ENCODE peak calls at places on chromosomes 6 and 20, in five cellular contexts. C, N, W, F and T are unnamed samples.
A peak's percentile ranks its signal among the peaks of the same experiment; 100 is the strongest.

GRCh38 chr20:46308258-46309157 is at the start of gene CDH22:
- DNase-seq in C (no peak), W (peak; percentile 33), F (peak; percentile 49), N (no peak), T (no peak)

GRCh38 chr6:4394786-4395185 is 259.4 kb upstream of the ECI2 start:
- DNase-seq in W (no peak), N (no peak), F (no peak), C (no peak), T (no peak)

GRCh38 chr20:5654557-5654956 is 95.6 kb upstream of the SHLD1 start:
- DNase-seq in W (no peak), N (no peak), C (no peak), F (peak; percentile 99), T (no peak)

GRCh38 chr20:38260378-38261053 is at the start of gene KIAA1755:
- DNase-seq in C (no peak), F (no peak), N (no peak), W (no peak), T (no peak)

GRCh38 chr20:31674895-31675827 is 37.4 kb downstream of the COX4I2 start:
- DNase-seq in C (no peak), F (no peak), W (peak; percentile 73), N (peak; percentile 92), T (no peak)

GRCh38 chr20:25314497-25315417 is 66.9 kb downstream of the PYGB start:
- DNase-seq in W (no peak), N (peak; percentile 75), F (peak; percentile 58), C (no peak), T (no peak)

GRCh38 chr6:26743157-26743821 is 83.7 kb upstream of the ZNF322 start:
- DNase-seq in W (no peak), N (no peak), F (peak; percentile 83), C (no peak), T (peak; percentile 57)

GRCh38 chr20:17835240-17835940 is 133.2 kb downstream of the SNX5 start:
- DNase-seq in C (no peak), N (peak; percentile 93), W (peak; percentile 58), F (peak; percentile 72), T (no peak)

GRCh38 chr6:53734473-53735299 is 60.1 kb upstream of the LRRC1 start:
- DNase-seq in C (peak; percentile 29), F (peak; percentile 77), N (no peak), W (no peak), T (peak; percentile 62)

GRCh38 chr6:75155586-75155985 is 50.3 kb downstream of the COL12A1 start:
- DNase-seq in N (no peak), W (no peak), F (no peak), C (no peak), T (no peak)

GRCh38 chr6:81380718-81381338 is 371.7 kb downstream of the TENT5A start:
- DNase-seq in C (no peak), N (no peak), W (no peak), F (no peak), T (no peak)

GRCh38 chr6:83371428-83371827 is 59.4 kb downstream of the ME1 start:
- DNase-seq in C (no peak), N (no peak), W (no peak), F (no peak), T (no peak)

GRCh38 chr6:146770965-146771735 is 172.4 kb downstream of the ADGB start:
- DNase-seq in W (peak; percentile 39), C (no peak), F (no peak), N (peak; percentile 89), T (no peak)

GRCh38 chr20:12179692-12180091 is 262.0 kb downstream of the BTBD3 start:
- DNase-seq in W (no peak), F (no peak), C (no peak), N (no peak), T (no peak)

GRCh38 chr6:39279539-39279938 is 34.7 kb downstream of the KCNK17 start:
- DNase-seq in W (no peak), N (no peak), C (no peak), F (no peak), T (no peak)
- TF ChIP-seq POLR2A in W (no peak), N (no peak), C (no peak), F (no peak), T (no peak)

DNA sequence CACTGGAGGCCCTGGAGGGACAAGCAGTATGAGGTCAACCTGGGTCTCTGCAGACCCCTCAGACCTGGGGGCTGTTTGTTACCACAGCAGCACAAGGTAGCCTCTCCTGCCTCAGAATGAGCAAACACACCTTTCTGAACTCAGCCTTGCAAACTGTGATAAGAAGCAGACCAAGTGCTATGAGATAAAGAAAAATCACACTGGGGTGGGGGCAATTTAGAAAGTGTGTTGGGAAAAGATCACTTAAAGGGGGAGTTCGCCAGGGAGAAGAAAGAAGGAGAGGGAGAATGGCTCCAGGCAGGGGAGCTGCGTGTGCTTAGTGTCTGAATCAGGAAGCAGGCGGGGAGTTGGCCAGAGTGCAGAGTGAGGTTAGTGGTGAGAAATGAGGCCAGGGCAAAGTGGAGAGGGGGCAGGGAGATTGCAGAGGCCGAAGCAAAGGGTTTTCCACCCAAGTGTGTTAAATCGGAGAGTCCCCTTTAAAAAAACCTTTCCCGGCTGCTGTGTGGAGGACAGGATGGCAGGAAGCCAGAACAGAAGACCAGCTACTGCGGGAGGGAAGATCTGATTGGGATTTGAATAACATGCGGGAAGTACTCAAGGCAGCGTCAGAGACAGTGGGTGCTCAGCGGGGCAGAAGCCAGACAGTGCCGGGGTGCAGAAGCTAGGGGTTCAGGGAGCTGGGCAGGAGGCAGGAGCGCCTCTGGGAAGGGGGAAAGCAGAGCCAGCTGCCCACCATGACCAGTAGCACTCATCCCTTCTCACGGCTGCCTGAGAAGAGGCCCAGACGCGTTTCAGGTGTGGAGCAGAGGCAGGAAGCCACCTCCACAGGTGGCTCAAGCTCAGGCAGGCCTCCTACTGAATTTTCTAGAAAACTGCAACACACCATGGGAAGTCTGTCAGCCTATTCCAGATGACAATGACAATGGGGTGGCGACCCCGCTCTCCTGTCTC is 9.0 kb downstream of the ADA start:
- DNase-seq in F (peak; percentile 85), C (no peak), W (peak; percentile 42), N (peak; percentile 92), T (no peak)
- TF ChIP-seq POLR2A in F (no peak), C (peak; percentile 61), W (no peak), N (no peak), T (no peak)

DNA sequence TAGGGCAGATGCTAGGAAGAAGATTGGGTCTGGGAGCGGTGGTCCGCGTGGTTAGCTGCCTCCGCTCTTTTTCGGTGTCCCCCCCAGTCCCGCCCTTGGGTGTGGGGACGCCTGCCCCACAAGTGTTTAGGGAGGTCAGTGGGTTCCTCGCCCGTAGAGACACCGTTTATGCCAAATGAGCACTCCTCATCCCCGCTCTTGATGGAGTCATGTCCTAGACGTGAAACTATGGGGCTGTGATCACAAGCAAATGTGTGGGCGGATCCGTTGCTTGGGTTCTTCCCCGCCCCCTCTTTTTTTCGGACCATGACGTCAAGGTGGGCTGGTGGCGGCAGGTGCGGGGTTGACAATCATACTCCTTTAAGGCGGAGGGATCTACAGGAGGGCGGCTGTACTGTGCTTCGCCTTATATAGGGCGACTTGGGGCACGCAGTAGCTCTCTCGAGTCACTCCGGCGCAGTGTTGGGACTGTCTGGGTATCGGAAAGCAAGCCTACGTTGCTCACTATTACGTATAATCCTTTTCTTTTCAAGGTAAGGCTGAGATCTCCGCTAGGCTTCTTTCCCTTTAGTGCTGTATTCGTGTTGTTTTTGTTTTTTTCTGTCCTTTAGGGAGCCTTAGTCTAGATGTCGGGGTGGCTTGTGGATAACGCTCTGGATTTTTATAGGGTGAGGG is at the start of gene HSP90AB1:
- DNase-seq in F (peak; percentile 99), C (peak; percentile 94), W (peak; percentile 99), N (peak; percentile 99), T (peak; percentile 99)
- TF ChIP-seq POLR2A in F (peak; percentile 94), C (peak; percentile 100), W (peak; percentile 99), N (peak; percentile 93), T (peak; percentile 99)

GRCh38 chr6:158856261-158856660 is 37.1 kb upstream of the EZR start:
- DNase-seq in W (no peak), F (no peak), N (peak; percentile 58), C (no peak), T (no peak)

GRCh38 chr6:158852312-158853071 is 33.3 kb upstream of the EZR start:
- DNase-seq in N (no peak), W (no peak), F (no peak), C (no peak), T (no peak)

GRCh38 chr6:158853872-158854213 is 34.7 kb upstream of the EZR start:
- DNase-seq in N (no peak), W (no peak), C (no peak), F (no peak), T (no peak)

GRCh38 chr6:158853072-158853871 is 34.1 kb upstream of the EZR start:
- DNase-seq in C (peak; percentile 97), W (peak; percentile 33), N (peak; percentile 94), F (peak; percentile 97), T (no peak)

DNA sequence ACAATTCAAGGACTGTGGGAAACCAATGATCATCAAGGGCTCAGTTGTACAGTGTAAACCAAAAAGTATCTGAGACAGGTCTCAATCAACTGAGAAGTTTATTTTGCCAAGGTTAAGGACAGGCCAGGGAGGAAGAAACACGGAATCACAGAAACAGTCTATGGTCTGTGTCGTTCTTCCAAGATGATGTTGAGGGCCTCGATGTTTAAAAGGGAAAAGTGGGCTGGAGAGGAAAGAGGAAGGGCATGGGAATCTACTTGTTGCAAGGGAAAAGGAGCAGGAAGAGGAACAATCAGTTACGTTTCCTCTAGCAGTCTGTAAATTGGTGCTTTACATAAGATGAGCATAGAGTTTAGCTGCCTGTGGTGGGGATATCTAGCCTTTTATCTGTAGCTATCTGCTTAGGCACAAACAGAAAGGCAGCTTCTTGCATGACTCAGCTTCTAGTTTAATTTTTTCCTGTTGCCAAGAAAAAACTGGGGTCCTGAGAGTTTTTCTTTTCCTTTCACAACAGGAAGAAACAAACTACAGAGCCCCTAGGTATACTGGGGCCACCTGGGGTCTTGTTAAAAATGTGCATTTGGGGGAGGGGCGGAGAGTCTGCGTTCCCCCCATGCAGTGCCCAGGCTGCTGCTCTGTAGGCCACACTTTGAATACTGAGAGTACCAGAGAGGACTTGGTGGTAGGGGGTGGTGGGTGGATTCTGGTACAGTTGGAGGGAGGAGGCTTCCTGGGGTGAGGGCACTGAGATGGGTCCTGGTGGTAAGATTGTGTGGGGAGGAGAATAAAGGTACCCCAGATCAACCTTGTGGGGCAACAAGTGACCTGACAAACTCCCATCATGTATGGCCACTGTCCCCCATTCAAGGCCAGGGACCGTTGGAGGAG is 35.3 kb upstream of the EZR start:
- DNase-seq in W (no peak), N (peak; percentile 86), F (no peak), C (no peak), T (no peak)
- TF ChIP-seq POLR2A in W (no peak), N (no peak), F (no peak), C (no peak), T (no peak)

GRCh38 chr20:10730629-10731183 is 56.9 kb upstream of the JAG1 start:
- DNase-seq in C (no peak), N (no peak), W (no peak), F (no peak), T (no peak)
- TF ChIP-seq POLR2A in C (no peak), N (no peak), W (no peak), F (no peak), T (no peak)

GRCh38 chr20:62143976-62144825 is 632 bp downstream of the SS18L1 start:
- DNase-seq in W (peak; percentile 69), C (no peak), F (peak; percentile 66), N (peak; percentile 92), T (no peak)
- TF ChIP-seq POLR2A in W (peak; percentile 63), C (no peak), F (no peak), N (no peak), T (no peak)